ENCODE peak calls at places on chromosome 14, in seven cellular contexts. One of them, this sample, is unnamed.

GRCh38 chr14:60722163-60722835 is 1.9 kb downstream of the SIX4 start:
- DNase-seq in uterus: peak
- DNase-seq in GM04504: no peak
- DNase-seq in GM13977: peak
- DNase-seq in osteocyte: peak
- DNase-seq in stomach: peak
- DNase-seq in NCI-H1105 treated with DMSO at 0.1 percent for 48 hours: peak
- DNase-seq in this sample: no peak

GRCh38 chr14:58638231-58639205 is 756 bp downstream of the DACT1 start:
- DNase-seq in GM04504: no peak
- DNase-seq in uterus: peak
- DNase-seq in stomach: no peak
- DNase-seq in GM13977: peak
- DNase-seq in osteocyte: no peak
- DNase-seq in NCI-H1105 treated with DMSO at 0.1 percent for 48 hours: peak
- DNase-seq in this sample: no peak

GRCh38 chr14:31937730-31938346 is 139.3 kb upstream of the ARHGAP5 start:
- DNase-seq in osteocyte: no peak
- DNase-seq in GM04504: peak
- DNase-seq in uterus: no peak
- DNase-seq in stomach: peak
- DNase-seq in NCI-H1105 treated with DMSO at 0.1 percent for 48 hours: no peak
- DNase-seq in GM13977: peak
- DNase-seq in this sample: no peak

GRCh38 chr14:67371247-67372148 is 11.4 kb downstream of the EIF2S1 start:
- DNase-seq in osteocyte: no peak
- DNase-seq in uterus: no peak
- DNase-seq in GM13977: no peak
- DNase-seq in stomach: no peak
- DNase-seq in GM04504: no peak
- DNase-seq in NCI-H1105 treated with DMSO at 0.1 percent for 48 hours: no peak
- DNase-seq in this sample: no peak

GRCh38 chr14:77206261-77206824 is 24.7 kb downstream of the TMEM63C start:
- DNase-seq in GM13977: no peak
- DNase-seq in stomach: no peak
- DNase-seq in GM04504: no peak
- DNase-seq in osteocyte: no peak
- DNase-seq in NCI-H1105 treated with DMSO at 0.1 percent for 48 hours: no peak
- DNase-seq in uterus: no peak
- DNase-seq in this sample: no peak

GRCh38 chr14:24426912-24427536 is 2.4 kb downstream of the CBLN3 start:
- DNase-seq in uterus: no peak
- DNase-seq in NCI-H1105 treated with DMSO at 0.1 percent for 48 hours: no peak
- DNase-seq in stomach: peak
- DNase-seq in osteocyte: no peak
- DNase-seq in GM13977: no peak
- DNase-seq in GM04504: no peak
- DNase-seq in this sample: peak

GRCh38 chr14:61360796-61361526 is 39.6 kb downstream of the PRKCH start:
- DNase-seq in stomach: no peak
- DNase-seq in uterus: no peak
- DNase-seq in osteocyte: no peak
- DNase-seq in GM13977: no peak
- DNase-seq in NCI-H1105 treated with DMSO at 0.1 percent for 48 hours: no peak
- DNase-seq in GM04504: no peak
- DNase-seq in this sample: no peak

GRCh38 chr14:93997082-93997481 is at the start of gene CCDC197:
- DNase-seq in stomach: no peak
- DNase-seq in osteocyte: no peak
- DNase-seq in GM13977: no peak
- DNase-seq in GM04504: no peak
- DNase-seq in uterus: no peak
- DNase-seq in NCI-H1105 treated with DMSO at 0.1 percent for 48 hours: no peak
- DNase-seq in this sample: no peak

GRCh38 chr14:23104591-23105347 is at the start of gene CIROP:
- DNase-seq in uterus: no peak
- DNase-seq in GM13977: no peak
- DNase-seq in osteocyte: no peak
- DNase-seq in NCI-H1105 treated with DMSO at 0.1 percent for 48 hours: no peak
- DNase-seq in stomach: no peak
- DNase-seq in GM04504: no peak
- DNase-seq in this sample: no peak

GRCh38 chr14:61051046-61051445 is 70.0 kb downstream of the SLC38A6 start:
- DNase-seq in osteocyte: no peak
- DNase-seq in NCI-H1105 treated with DMSO at 0.1 percent for 48 hours: no peak
- DNase-seq in GM13977: no peak
- DNase-seq in uterus: no peak
- DNase-seq in stomach: no peak
- DNase-seq in GM04504: no peak
- DNase-seq in this sample: no peak

GRCh38 chr14:106228541-106229158 is 702.3 kb downstream of the TMEM121 start:
- DNase-seq in uterus: no peak
- DNase-seq in osteocyte: no peak
- DNase-seq in NCI-H1105 treated with DMSO at 0.1 percent for 48 hours: no peak
- DNase-seq in GM04504: no peak
- DNase-seq in GM13977: no peak
- DNase-seq in stomach: no peak
- DNase-seq in this sample: no peak

GRCh38 chr14:44453433-44454171 is 53.5 kb downstream of the FSCB start:
- DNase-seq in uterus: no peak
- DNase-seq in osteocyte: no peak
- DNase-seq in NCI-H1105 treated with DMSO at 0.1 percent for 48 hours: peak
- DNase-seq in GM04504: no peak
- DNase-seq in stomach: no peak
- DNase-seq in GM13977: no peak
- DNase-seq in this sample: no peak

GRCh38 chr14:96176275-96176674 is 28.4 kb upstream of the BDKRB2 start:
- DNase-seq in osteocyte: no peak
- DNase-seq in stomach: no peak
- DNase-seq in GM13977: no peak
- DNase-seq in uterus: no peak
- DNase-seq in GM04504: peak
- DNase-seq in NCI-H1105 treated with DMSO at 0.1 percent for 48 hours: no peak
- DNase-seq in this sample: no peak

GRCh38 chr14:92473947-92474535 is 39.5 kb upstream of the RIN3 start:
- DNase-seq in osteocyte: peak
- DNase-seq in GM04504: no peak
- DNase-seq in stomach: peak
- DNase-seq in uterus: no peak
- DNase-seq in GM13977: no peak
- DNase-seq in NCI-H1105 treated with DMSO at 0.1 percent for 48 hours: no peak
- DNase-seq in this sample: no peak

GRCh38 chr14:103028161-103028767 is 29.1 kb downstream of the CDC42BPB start:
- DNase-seq in GM13977: no peak
- DNase-seq in NCI-H1105 treated with DMSO at 0.1 percent for 48 hours: no peak
- DNase-seq in osteocyte: no peak
- DNase-seq in uterus: no peak
- DNase-seq in stomach: no peak
- DNase-seq in GM04504: no peak
- DNase-seq in this sample: no peak

GRCh38 chr14:67187210-67187609 is 2.0 kb upstream of the GARIN2 start:
- DNase-seq in GM04504: peak
- DNase-seq in uterus: no peak
- DNase-seq in osteocyte: no peak
- DNase-seq in NCI-H1105 treated with DMSO at 0.1 percent for 48 hours: no peak
- DNase-seq in GM13977: no peak
- DNase-seq in stomach: no peak
- DNase-seq in this sample: no peak